ENCODE peak calls at places on chromosomes 11 and 22, in six cellular contexts. One of them, this sample, is unnamed. For H3K4me1, the result is how much of the 10 kb centered on the place peaks cover.

GRCh38 chr11:10038916-10039315 is 255.1 kb downstream of the SBF2 start:
- DNase-seq in body of pancreas: no peak
- DNase-seq in neuronal stem cell: no peak
- DNase-seq in HAP-1: no peak
- DNase-seq in right lobe of liver: no peak
- DNase-seq in mammary epithelial cell: no peak
- DNase-seq in this sample: no peak

GRCh38 chr22:43821606-43822425 is 9.7 kb upstream of the EFCAB6 start:
- DNase-seq in body of pancreas: no peak
- DNase-seq in neuronal stem cell: no peak
- DNase-seq in HAP-1: no peak
- DNase-seq in right lobe of liver: no peak
- DNase-seq in mammary epithelial cell: no peak
- DNase-seq in this sample: no peak

GRCh38 chr11:125102025-125102424 is 9.4 kb downstream of the TMEM218 start:
- DNase-seq in body of pancreas: no peak
- DNase-seq in neuronal stem cell: no peak
- DNase-seq in HAP-1: no peak
- DNase-seq in right lobe of liver: no peak
- DNase-seq in mammary epithelial cell: no peak
- DNase-seq in this sample: no peak

GRCh38 chr11:78667462-78667861 is 92.8 kb upstream of the NARS2 start:
- DNase-seq in body of pancreas: no peak
- DNase-seq in neuronal stem cell: no peak
- DNase-seq in HAP-1: no peak
- DNase-seq in right lobe of liver: no peak
- DNase-seq in mammary epithelial cell: no peak
- DNase-seq in this sample: no peak

GRCh38 chr11:64368673-64369074 is 9.7 kb downstream of the RPS6KA4 start:
- DNase-seq in body of pancreas: no peak
- DNase-seq in neuronal stem cell: no peak
- DNase-seq in HAP-1: no peak
- DNase-seq in right lobe of liver: no peak
- DNase-seq in mammary epithelial cell: no peak
- DNase-seq in this sample: no peak

GRCh38 chr11:133323354-133323753 is 208.9 kb downstream of the OPCML start:
- DNase-seq in body of pancreas: no peak
- DNase-seq in neuronal stem cell: no peak
- DNase-seq in HAP-1: no peak
- DNase-seq in right lobe of liver: no peak
- DNase-seq in mammary epithelial cell: no peak
- DNase-seq in this sample: no peak

GRCh38 chr11:15412054-15412453 is 297.3 kb downstream of the INSC start:
- DNase-seq in body of pancreas: no peak
- DNase-seq in neuronal stem cell: no peak
- DNase-seq in HAP-1: no peak
- DNase-seq in right lobe of liver: no peak
- DNase-seq in mammary epithelial cell: peak
- DNase-seq in this sample: no peak

GRCh38 chr11:101974255-101974654 is 57.9 kb upstream of the ANGPTL5 start:
- DNase-seq in body of pancreas: no peak
- DNase-seq in neuronal stem cell: no peak
- DNase-seq in HAP-1: no peak
- DNase-seq in right lobe of liver: no peak
- DNase-seq in mammary epithelial cell: no peak
- DNase-seq in this sample: no peak

GRCh38 chr11:66987158-66987620 is 12.1 kb downstream of the C11orf86 start:
- DNase-seq in body of pancreas: no peak
- DNase-seq in neuronal stem cell: no peak
- DNase-seq in HAP-1: no peak
- DNase-seq in right lobe of liver: no peak
- DNase-seq in mammary epithelial cell: no peak
- DNase-seq in this sample: no peak

GRCh38 chr11:113372317-113372716 is 15.3 kb upstream of the ANKK1 start:
- DNase-seq in body of pancreas: no peak
- DNase-seq in neuronal stem cell: no peak
- DNase-seq in HAP-1: no peak
- DNase-seq in right lobe of liver: no peak
- DNase-seq in mammary epithelial cell: no peak
- DNase-seq in this sample: no peak

GRCh38 chr11:122091850-122092249 is 24.2 kb downstream of the BLID start:
- DNase-seq in body of pancreas: no peak
- DNase-seq in neuronal stem cell: no peak
- DNase-seq in HAP-1: no peak
- DNase-seq in right lobe of liver: no peak
- DNase-seq in mammary epithelial cell: no peak
- DNase-seq in this sample: no peak

GRCh38 chr11:12901874-12902481 is 107.1 kb upstream of the RASSF10 start:
- DNase-seq in body of pancreas: no peak
- DNase-seq in neuronal stem cell: no peak
- DNase-seq in HAP-1: no peak
- DNase-seq in right lobe of liver: no peak
- DNase-seq in mammary epithelial cell: peak
- DNase-seq in this sample: no peak

GRCh38 chr11:2672553-2673249 is 27.1 kb downstream of the KCNQ1OT1 start:
- DNase-seq in body of pancreas: no peak
- DNase-seq in neuronal stem cell: no peak
- DNase-seq in HAP-1: no peak
- DNase-seq in right lobe of liver: no peak
- DNase-seq in mammary epithelial cell: no peak
- DNase-seq in this sample: no peak

GRCh38 chr22:42412744-42413220 is 19.4 kb downstream of the NFAM1 start:
- DNase-seq in body of pancreas: no peak
- DNase-seq in neuronal stem cell: no peak
- DNase-seq in HAP-1: no peak
- DNase-seq in right lobe of liver: no peak
- DNase-seq in mammary epithelial cell: no peak
- DNase-seq in this sample: no peak

GRCh38 chr22:36644333-36644757 is 59.2 kb downstream of the CACNG2 start:
- DNase-seq in body of pancreas: peak
- DNase-seq in neuronal stem cell: peak
- DNase-seq in HAP-1: peak
- DNase-seq in right lobe of liver: no peak
- DNase-seq in mammary epithelial cell: peak
- DNase-seq in this sample: peak

GRCh38 chr11:128582496-128583366 is 4.6 kb downstream of the ETS1 start:
- DNase-seq in body of pancreas: no peak
- DNase-seq in neuronal stem cell: no peak
- DNase-seq in HAP-1: peak
- DNase-seq in right lobe of liver: no peak
- DNase-seq in mammary epithelial cell: peak
- DNase-seq in this sample: peak

GRCh38 chr11:70192666-70193410 is 10.3 kb upstream of the FADD start:
- DNase-seq in body of pancreas: no peak
- DNase-seq in neuronal stem cell: no peak
- DNase-seq in HAP-1: no peak
- DNase-seq in right lobe of liver: no peak
- DNase-seq in mammary epithelial cell: no peak
- DNase-seq in this sample: no peak

GRCh38 chr11:14364322-14364721 is 5.3 kb upstream of the RRAS2 start:
- DNase-seq in body of pancreas: no peak
- DNase-seq in neuronal stem cell: no peak
- DNase-seq in HAP-1: no peak
- DNase-seq in right lobe of liver: no peak
- DNase-seq in mammary epithelial cell: no peak
- DNase-seq in this sample: no peak

GRCh38 chr11:44770401-44770800 is 43.6 kb downstream of the TSPAN18 start:
- DNase-seq in body of pancreas: no peak
- DNase-seq in neuronal stem cell: no peak
- DNase-seq in HAP-1: no peak
- DNase-seq in right lobe of liver: no peak
- DNase-seq in mammary epithelial cell: no peak
- DNase-seq in this sample: no peak

GRCh38 chr22:27470169-27470772 is 331.3 kb downstream of the MN1 start:
- DNase-seq in body of pancreas: no peak
- DNase-seq in neuronal stem cell: no peak
- DNase-seq in HAP-1: no peak
- DNase-seq in right lobe of liver: no peak
- DNase-seq in mammary epithelial cell: no peak
- DNase-seq in this sample: no peak

GRCh38 chr11:41282436-41282835 is 177.0 kb downstream of the LRRC4C start:
- DNase-seq in body of pancreas: no peak
- DNase-seq in neuronal stem cell: no peak
- DNase-seq in HAP-1: no peak
- DNase-seq in right lobe of liver: no peak
- DNase-seq in mammary epithelial cell: no peak
- DNase-seq in this sample: no peak

GRCh38 chr22:38455530-38456271 is 702 bp upstream of the KCNJ4 start:
- DNase-seq in body of pancreas: peak
- DNase-seq in neuronal stem cell: peak
- DNase-seq in HAP-1: no peak
- DNase-seq in right lobe of liver: no peak
- DNase-seq in mammary epithelial cell: no peak
- DNase-seq in this sample: peak

GRCh38 chr11:113730887-113731726 is 25.0 kb upstream of the TMPRSS5 start:
- DNase-seq in body of pancreas: no peak
- DNase-seq in neuronal stem cell: peak
- DNase-seq in HAP-1: peak
- DNase-seq in right lobe of liver: no peak
- DNase-seq in mammary epithelial cell: peak
- DNase-seq in this sample: peak

GRCh38 chr11:118528511-118528910 is 1.2 kb downstream of the TTC36 start:
- DNase-seq in body of pancreas: no peak
- DNase-seq in neuronal stem cell: no peak
- DNase-seq in HAP-1: no peak
- DNase-seq in right lobe of liver: no peak
- DNase-seq in mammary epithelial cell: no peak
- DNase-seq in this sample: no peak

GRCh38 chr11:118526688-118527087 is 586 bp upstream of the TTC36 start:
- DNase-seq in body of pancreas: no peak
- DNase-seq in neuronal stem cell: no peak
- DNase-seq in HAP-1: no peak
- DNase-seq in right lobe of liver: no peak
- DNase-seq in mammary epithelial cell: no peak
- DNase-seq in this sample: no peak

GRCh38 chr11:118529584-118530175 is 1.3 kb upstream of the TMEM25 start:
- DNase-seq in body of pancreas: no peak
- DNase-seq in neuronal stem cell: no peak
- DNase-seq in HAP-1: no peak
- DNase-seq in right lobe of liver: no peak
- DNase-seq in mammary epithelial cell: no peak
- DNase-seq in this sample: no peak

GRCh38 chr11:118524757-118525465 is 2.4 kb upstream of the TTC36 start:
- DNase-seq in body of pancreas: no peak
- DNase-seq in neuronal stem cell: no peak
- DNase-seq in HAP-1: no peak
- DNase-seq in right lobe of liver: no peak
- DNase-seq in mammary epithelial cell: no peak
- DNase-seq in this sample: peak

GRCh38 chr11:118527109-118527508 is at the start of gene TTC36:
- DNase-seq in body of pancreas: no peak
- DNase-seq in neuronal stem cell: no peak
- DNase-seq in HAP-1: no peak
- DNase-seq in right lobe of liver: peak
- DNase-seq in mammary epithelial cell: no peak
- DNase-seq in this sample: no peak
- H3K4me1 ChIP-seq in body of pancreas: under half
- H3K4me1 ChIP-seq in neuronal stem cell: under half
- H3K4me1 ChIP-seq in HAP-1: under half
- H3K4me1 ChIP-seq in right lobe of liver: under half
- H3K4me1 ChIP-seq in mammary epithelial cell: under half
- H3K4me1 ChIP-seq in this sample: under half

DNA sequence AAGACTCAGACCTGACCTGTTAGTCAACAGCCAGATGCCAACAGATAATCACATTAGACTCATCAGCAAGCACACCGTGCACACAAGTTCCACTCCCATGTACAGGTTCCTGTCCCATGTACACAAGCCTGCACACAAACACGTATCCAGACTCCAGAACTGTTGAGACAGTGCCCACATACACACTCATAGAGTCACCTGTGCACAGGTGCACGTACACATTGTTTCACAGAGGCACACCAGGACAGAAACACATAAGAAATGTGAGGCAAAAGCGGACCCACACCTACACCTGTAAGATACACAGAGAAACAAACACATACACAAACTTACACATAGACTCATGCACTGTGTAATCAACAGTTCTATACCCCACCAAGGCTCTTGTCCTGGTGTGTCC is 2.7 kb upstream of the ZNF74 start:
- DNase-seq in body of pancreas: no peak
- DNase-seq in neuronal stem cell: no peak
- DNase-seq in HAP-1: no peak
- DNase-seq in right lobe of liver: no peak
- DNase-seq in mammary epithelial cell: no peak
- DNase-seq in this sample: no peak
- H3K4me3 ChIP-seq in body of pancreas: no peak
- H3K4me3 ChIP-seq in neuronal stem cell: no peak
- H3K4me3 ChIP-seq in HAP-1: no peak
- H3K4me3 ChIP-seq in right lobe of liver: no peak
- H3K4me3 ChIP-seq in mammary epithelial cell: no peak
- H3K4me3 ChIP-seq in this sample: no peak

DNA sequence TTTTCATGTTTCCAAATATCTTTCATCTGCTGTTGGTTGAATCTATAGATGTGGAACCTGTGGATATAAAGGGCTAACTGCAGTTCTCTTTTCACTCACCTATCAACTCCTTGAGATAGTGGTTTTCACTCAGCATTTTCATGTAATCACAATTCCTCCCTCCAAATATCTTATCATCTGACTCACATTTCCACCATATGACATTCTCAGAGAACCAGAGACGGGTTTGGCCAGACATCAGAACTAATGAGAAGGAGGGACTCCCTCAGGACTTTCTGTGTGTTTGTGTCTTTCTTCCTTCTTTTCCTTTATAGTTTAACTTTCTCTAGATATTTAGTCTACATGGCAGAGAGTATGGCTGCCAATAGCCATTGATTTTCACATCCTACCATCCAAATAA is 134.8 kb upstream of the DDI1 start:
- DNase-seq in body of pancreas: no peak
- DNase-seq in neuronal stem cell: no peak
- DNase-seq in HAP-1: no peak
- DNase-seq in right lobe of liver: no peak
- DNase-seq in mammary epithelial cell: no peak
- DNase-seq in this sample: no peak
- H3K4me1 ChIP-seq in body of pancreas: under half
- H3K4me1 ChIP-seq in neuronal stem cell: under half
- H3K4me1 ChIP-seq in HAP-1: under half
- H3K4me1 ChIP-seq in right lobe of liver: under half
- H3K4me1 ChIP-seq in mammary epithelial cell: under half
- H3K4me1 ChIP-seq in this sample: under half

DNA sequence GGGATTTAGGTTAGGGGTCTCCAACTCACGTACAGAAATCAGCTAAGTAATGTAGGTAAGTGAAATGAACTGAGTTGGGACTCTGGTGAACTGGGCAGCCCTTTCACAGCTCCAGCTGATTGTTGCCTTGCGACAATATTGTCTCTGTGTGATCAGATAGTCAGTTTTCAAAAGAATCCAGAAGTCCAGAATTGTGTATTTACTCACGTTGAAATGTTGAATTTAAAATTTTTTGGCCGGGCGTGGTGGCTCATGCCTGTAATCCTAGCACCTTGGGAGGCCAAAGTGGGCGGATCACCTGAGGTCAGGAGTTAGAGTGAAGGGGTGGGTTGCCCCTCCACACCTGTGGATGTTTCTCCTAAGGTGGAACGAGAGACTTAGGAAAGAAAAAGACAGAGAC is 18.8 kb upstream of the WDR74 start:
- DNase-seq in body of pancreas: no peak
- DNase-seq in neuronal stem cell: no peak
- DNase-seq in HAP-1: no peak
- DNase-seq in right lobe of liver: no peak
- DNase-seq in mammary epithelial cell: no peak
- DNase-seq in this sample: no peak
- H3K4me3 ChIP-seq in body of pancreas: no peak
- H3K4me3 ChIP-seq in neuronal stem cell: no peak
- H3K4me3 ChIP-seq in HAP-1: peak
- H3K4me3 ChIP-seq in right lobe of liver: no peak
- H3K4me3 ChIP-seq in mammary epithelial cell: no peak
- H3K4me3 ChIP-seq in this sample: no peak

This sample was measured in SJCRH30.